ENCODE peak calls at places on chromosome 11, in six cellular contexts. F, Q, J, C, Z and K are unnamed samples. For H3K4me1, the result is how much of the 10 kb centered on the place peaks cover.

GRCh38 chr11:35035894-35036408 is 103.0 kb upstream of the CD44 start:
- DNase-seq in J (no peak), Z (no peak), F (no peak), Q (peak), C (peak), K (no peak)

GRCh38 chr11:19822531-19822930 is 109.9 kb downstream of the NAV2 start:
- DNase-seq in J (no peak), C (no peak), Z (no peak), Q (no peak), F (no peak), K (no peak)

GRCh38 chr11:105401269-105401809 is 208.5 kb upstream of the GRIA4 start:
- DNase-seq in Q (no peak), C (no peak), Z (no peak), J (no peak), F (no peak), K (no peak)

GRCh38 chr11:94767292-94767690 is 865 bp upstream of the AMOTL1 start:
- DNase-seq in C (no peak), J (no peak), Q (no peak), F (no peak), Z (no peak), K (no peak)

GRCh38 chr11:11297578-11297977 is 55.5 kb downstream of the CSNK2A3 start:
- DNase-seq in C (no peak), F (no peak), Z (no peak), Q (no peak), J (no peak), K (no peak)

GRCh38 chr11:100269511-100269910 is 417.6 kb upstream of the ARHGAP42 start:
- DNase-seq in Z (no peak), F (no peak), Q (peak), C (no peak), J (no peak), K (no peak)

GRCh38 chr11:17760102-17761029 is 25.8 kb downstream of the KCNC1 start:
- DNase-seq in C (peak), Q (peak), Z (no peak), J (peak), F (peak), K (peak)

GRCh38 chr11:92739020-92739419 is 230.4 kb upstream of the MTNR1B start:
- DNase-seq in Q (peak), Z (no peak), J (no peak), C (no peak), F (no peak), K (no peak)

GRCh38 chr11:15361316-15361715 is 246.6 kb downstream of the INSC start:
- DNase-seq in F (no peak), Q (no peak), J (no peak), C (no peak), Z (no peak), K (no peak)

GRCh38 chr11:104118105-104118762 is 45.7 kb downstream of the PDGFD start:
- DNase-seq in Z (no peak), J (no peak), Q (peak), C (no peak), F (no peak), K (no peak)

GRCh38 chr11:95516786-95517185 is 272.8 kb downstream of the FAM76B start:
- DNase-seq in Z (no peak), F (no peak), J (no peak), Q (no peak), C (peak), K (no peak)

GRCh38 chr11:78347956-78348355 is 69.7 kb downstream of the GAB2 start:
- DNase-seq in J (no peak), Z (no peak), Q (no peak), F (no peak), C (no peak), K (no peak)

GRCh38 chr11:131609921-131610320 is 239.5 kb downstream of the NTM start:
- DNase-seq in F (no peak), J (no peak), C (no peak), Q (no peak), Z (no peak), K (no peak)

GRCh38 chr11:69376155-69377028 is 82.4 kb downstream of the MYEOV start:
- DNase-seq in C (no peak), Z (no peak), Q (no peak), F (no peak), J (peak), K (peak)

GRCh38 chr11:70545626-70545945 is 147.3 kb downstream of the CTTN start:
- DNase-seq in Z (no peak), C (peak), J (no peak), F (no peak), Q (no peak), K (peak)

GRCh38 chr11:130636672-130637463 is 188.4 kb downstream of the ADAMTS15 start:
- DNase-seq in C (peak), Q (no peak), J (no peak), Z (no peak), F (no peak), K (no peak)

GRCh38 chr11:79437981-79438630 is 2.7 kb downstream of the TENM4 start:
- DNase-seq in Z (no peak), Q (peak), F (no peak), C (no peak), J (peak), K (no peak)

GRCh38 chr11:27095050-27095449 is 54.4 kb downstream of the BBOX1 start:
- DNase-seq in Z (no peak), F (no peak), J (no peak), Q (no peak), C (no peak), K (no peak)

GRCh38 chr11:27094062-27094587 is 53.5 kb downstream of the BBOX1 start:
- DNase-seq in F (no peak), Z (no peak), J (no peak), C (no peak), Q (peak), K (no peak)

GRCh38 chr11:27100534-27100933 is 59.9 kb downstream of the BBOX1 start:
- DNase-seq in J (no peak), C (no peak), Q (peak), Z (no peak), F (no peak), K (no peak)

GRCh38 chr11:27097538-27097937 is 56.9 kb downstream of the BBOX1 start:
- DNase-seq in J (no peak), C (no peak), Z (no peak), F (no peak), Q (no peak), K (no peak)
- H3K4me1 ChIP-seq in J (under half), C (under half), Z (under half), F (under half), Q (under half), K (under half)

GRCh38 chr11:2827792-2828191 is 57.8 kb downstream of the CDKN1C start:
- DNase-seq in F (no peak), Q (no peak), C (no peak), Z (no peak), J (no peak), K (peak)

GRCh38 chr11:2825261-2825885 is 60.2 kb downstream of the CDKN1C start:
- DNase-seq in C (peak), J (peak), Z (no peak), F (no peak), Q (no peak), K (peak)

GRCh38 chr11:2825886-2826678 is 59.5 kb downstream of the CDKN1C start:
- DNase-seq in C (peak), Z (no peak), J (peak), Q (peak), F (peak), K (peak)

GRCh38 chr11:2827256-2827655 is 58.3 kb downstream of the CDKN1C start:
- DNase-seq in C (no peak), Z (no peak), F (no peak), J (no peak), Q (no peak), K (peak)

GRCh38 chr11:2826679-2827056 is 58.9 kb downstream of the CDKN1C start:
- DNase-seq in Q (no peak), C (no peak), F (no peak), Z (no peak), J (no peak), K (peak)
- H3K4me3 ChIP-seq in Q (no peak), C (no peak), F (no peak), Z (no peak), J (no peak), K (no peak)

GRCh38 chr11:64208796-64209562 is 2.5 kb downstream of the FERMT3 start:
- DNase-seq in J (no peak), Z (no peak), F (no peak), Q (no peak), C (no peak), K (no peak)
- H3K4me1 ChIP-seq in J (under half), Z (under half), F (under half), Q (half or more), C (under half), K (under half)

DNA sequence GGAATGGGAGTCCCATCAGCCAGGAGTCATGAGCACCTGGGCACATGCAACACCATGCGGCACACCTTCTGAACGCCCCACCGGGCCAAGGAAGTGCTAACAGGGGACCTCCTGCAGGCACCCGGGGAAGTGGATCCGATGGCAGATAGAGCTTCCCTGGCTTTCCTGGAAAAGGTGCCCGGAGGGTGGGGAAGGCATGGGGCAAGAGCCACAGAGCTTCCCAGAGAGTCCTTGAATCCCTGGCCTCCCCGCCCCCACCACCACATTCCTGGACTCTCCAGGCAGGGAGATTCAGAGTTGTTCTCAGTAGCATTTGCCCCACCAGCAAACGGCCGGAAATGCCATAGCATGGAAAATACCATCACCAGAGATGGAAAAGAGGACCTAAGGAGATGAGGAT is 8.3 kb downstream of the TRIM29 start:
- DNase-seq in C (no peak), Z (no peak), J (no peak), Q (no peak), F (no peak), K (peak)
- H3K4me3 ChIP-seq in C (no peak), Z (no peak), J (no peak), Q (no peak), F (no peak), K (no peak)

DNA sequence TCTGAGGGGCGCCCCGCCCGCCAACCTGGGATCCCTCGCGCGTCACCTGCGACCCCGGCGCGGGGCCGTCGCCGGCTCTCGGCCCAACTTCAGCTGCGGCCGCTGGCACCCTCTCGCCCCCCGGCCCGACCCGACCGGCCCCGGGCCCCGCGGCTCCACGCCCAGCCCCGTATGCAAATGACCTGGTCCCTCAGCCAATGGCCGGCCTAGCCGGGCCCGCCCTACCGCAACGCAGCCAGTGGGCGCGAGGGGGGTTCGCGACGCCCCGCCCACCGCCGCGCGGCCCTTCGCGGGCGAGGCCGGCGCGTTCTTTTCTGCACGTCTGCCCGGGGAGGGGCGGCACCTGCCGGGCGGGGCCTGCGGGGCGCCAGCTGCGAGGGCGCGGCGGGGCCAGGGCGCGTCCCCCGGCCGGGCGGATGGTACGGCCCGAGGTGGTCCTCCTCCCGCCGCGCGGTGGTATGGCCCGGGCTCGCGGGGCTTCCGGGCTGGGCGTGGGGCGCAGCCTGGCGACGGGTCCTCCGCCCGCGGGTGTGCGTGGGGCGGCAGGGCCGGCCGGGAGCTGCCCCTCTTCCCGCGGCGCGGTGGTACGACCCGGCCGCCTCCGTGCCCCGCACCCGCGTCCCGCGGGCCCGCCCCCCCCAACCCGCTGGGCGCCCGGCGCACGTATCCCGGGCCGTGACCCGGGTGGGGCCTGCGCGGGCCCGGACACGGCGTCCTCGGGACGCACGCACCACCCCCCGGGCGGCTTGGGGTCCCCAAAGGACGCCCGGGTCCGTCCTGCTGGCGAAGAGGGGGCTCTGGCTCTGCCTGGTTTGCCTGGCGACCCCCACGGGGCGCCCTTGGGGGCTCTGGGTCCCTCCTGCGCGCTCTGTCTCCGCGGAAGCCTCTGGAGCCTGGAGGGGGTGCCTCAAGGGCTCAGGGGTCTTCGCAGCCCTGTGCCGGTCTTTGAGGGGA is 7.7 kb upstream of the PHRF1 start:
- DNase-seq in Z (peak), F (peak), Q (peak), J (peak), C (peak), K (peak)
- H3K4me1 ChIP-seq in Z (under half), F (under half), Q (under half), J (under half), C (under half), K (under half)

DNA sequence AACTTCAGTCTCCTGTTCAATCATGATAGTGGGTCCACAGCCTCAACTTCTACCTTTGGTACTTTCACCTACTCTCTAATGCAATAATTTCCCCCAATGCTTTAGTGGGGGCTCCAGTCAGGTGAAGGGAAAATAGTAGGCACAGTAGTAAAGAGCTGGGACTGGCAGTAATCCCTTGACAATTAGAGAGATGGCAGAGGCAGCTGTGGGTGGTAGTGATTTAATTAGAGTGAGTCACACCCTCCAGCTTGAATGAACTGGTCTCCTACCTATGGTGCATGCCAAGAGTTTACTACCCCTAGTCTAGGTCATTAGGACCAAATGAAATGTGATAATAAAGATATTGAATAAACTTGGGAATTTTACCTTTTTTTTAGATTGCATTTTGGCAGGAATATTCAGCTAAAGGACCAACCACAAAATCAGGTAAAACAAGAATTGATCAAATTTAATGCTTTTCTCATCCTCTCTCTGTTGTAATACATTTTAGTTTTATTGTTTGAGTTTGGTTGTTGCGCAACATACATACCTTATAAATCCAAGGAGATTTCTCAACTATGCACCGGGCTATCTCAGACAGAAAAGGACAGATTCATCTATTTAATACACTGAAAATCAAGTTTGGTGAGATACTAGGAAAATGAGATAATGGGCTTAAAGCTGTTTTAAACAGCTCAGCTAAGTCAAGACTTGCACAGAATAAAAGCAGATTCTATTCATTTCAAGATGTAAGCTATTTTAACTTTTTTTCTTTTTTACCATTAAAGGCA is 9.0 kb downstream of the PRRG4 start:
- DNase-seq in F (no peak), J (peak), Z (no peak), C (peak), Q (peak), K (no peak)
- H3K4me3 ChIP-seq in F (no peak), J (no peak), Z (no peak), C (peak), Q (no peak), K (no peak)

GRCh38 chr11:22582011-22582410 is 43.6 kb downstream of the FANCF start:
- DNase-seq in C (no peak), Q (no peak), F (no peak), Z (no peak), J (no peak), K (no peak)
- H3K4me1 ChIP-seq in C (under half), Q (under half), F (under half), Z (under half), J (under half), K (under half)